ENCODE peak calls at places on chromosomes 16 and 17, in five cellular contexts. N is stimulated activated CD8-positive, alpha-beta memory T cell treated with anti-CD3 and anti-CD28 coated beads, Interleukin-7, amount 100 ng/mL, for 24 hours; C is SW480; T is PC-9; L is esophagus squamous epithelium. J is an unnamed sample.
A peak's percentile ranks its signal among the peaks of the same experiment; 100 is the strongest.

GRCh38 chr16:89700649-89701424 is 668 bp downstream of the SPATA2L start:
- DNase-seq in N (no peak), L (no peak), T (peak; percentile 57), C (peak; percentile 64), J (peak; percentile 43)

GRCh38 chr16:813204-813915 is 12.8 kb upstream of the GNG13 start:
- DNase-seq in N (no peak), C (peak; percentile 32), L (no peak), T (no peak), J (peak; percentile 28)

GRCh38 chr17:59001158-59001814 is 105.4 kb downstream of the TRIM37 start:
- DNase-seq in N (peak; percentile 30), L (peak; percentile 38), T (no peak), C (no peak), J (peak; percentile 78)

GRCh38 chr17:42458497-42459255 is at the start of gene ATP6V0A1:
- DNase-seq in C (peak; percentile 87), T (peak; percentile 64), N (peak; percentile 82), L (peak; percentile 43), J (peak; percentile 82)

GRCh38 chr17:9926150-9926804 is 21.2 kb upstream of the RCVRN start:
- DNase-seq in C (no peak), L (no peak), N (no peak), T (no peak), J (no peak)

GRCh38 chr17:81723651-81724209 is 11.6 kb downstream of the SLC25A10 start:
- DNase-seq in C (peak; percentile 48), N (no peak), L (no peak), T (no peak), J (no peak)

GRCh38 chr16:31715915-31716314 is 157.7 kb upstream of the ZNF267 start:
- DNase-seq in T (no peak), N (no peak), L (no peak), C (no peak), J (no peak)

GRCh38 chr16:5220705-5221104 is 123.1 kb upstream of the EEF2KMT start:
- DNase-seq in L (no peak), T (no peak), C (no peak), N (no peak), J (no peak)

GRCh38 chr16:85329059-85329812 is 217.0 kb upstream of the CIBAR2 start:
- DNase-seq in N (no peak), T (no peak), C (peak; percentile 9), L (no peak), J (peak; percentile 35)

GRCh38 chr17:2157081-2157480 is 102.2 kb downstream of the HIC1 start:
- DNase-seq in N (no peak), L (no peak), T (no peak), C (no peak), J (peak; percentile 93)

GRCh38 chr16:68737730-68738590 is 868 bp downstream of the CDH1 start:
- DNase-seq in C (peak; percentile 73), T (peak; percentile 60), L (no peak), N (no peak), J (no peak)

GRCh38 chr16:82033006-82033405 is 2.0 kb upstream of the HSD17B2 start:
- DNase-seq in T (no peak), C (no peak), L (no peak), N (no peak), J (no peak)

GRCh38 chr16:54143410-54143809 is 143.2 kb downstream of the IRX3 start:
- DNase-seq in C (no peak), T (no peak), N (no peak), L (no peak), J (no peak)

GRCh38 chr16:48434653-48435318 is 49.6 kb upstream of the SIAH1 start:
- DNase-seq in L (no peak), N (no peak), T (no peak), C (no peak), J (peak; percentile 82)

J was measured in cardiac fibroblast.